ENCODE peak calls at places on chromosomes 13 and 19, in four cellular contexts. P is GM23248, L is Peyer's patch, Z is breast epithelium. V is an unnamed sample. For H3K4me1, the result is how much of the 10 kb centered on the place peaks cover.

GRCh38 chr13:88623150-88623549 is 952.0 kb downstream of the SLITRK5 start:
- DNase-seq in L (no peak), P (no peak), Z (no peak), V (no peak)

GRCh38 chr13:21175656-21176194 is 627 bp downstream of the SKA3 start:
- DNase-seq in L (no peak), P (peak), Z (no peak), V (no peak)

GRCh38 chr13:108315273-108315672 is 45.8 kb downstream of the TNFSF13B start:
- DNase-seq in Z (no peak), P (no peak), L (no peak), V (no peak)

GRCh38 chr19:35742121-35742724 is at the start of gene IGFLR1:
- DNase-seq in L (peak), Z (no peak), P (no peak), V (no peak)

GRCh38 chr13:63435668-63436275 is 2020.1 kb upstream of the PCDH20 start:
- DNase-seq in P (peak), Z (no peak), L (no peak), V (no peak)

GRCh38 chr13:54187461-54187860 is 1158.8 kb downstream of the OLFM4 start:
- DNase-seq in P (no peak), L (no peak), Z (no peak), V (no peak)

GRCh38 chr13:79128158-79128557 is 277.9 kb downstream of the RBM26 start:
- DNase-seq in Z (no peak), L (no peak), P (peak), V (no peak)

GRCh38 chr19:42427313-42427712 is at the start of gene LIPE:
- DNase-seq in L (no peak), Z (no peak), P (no peak), V (no peak)

GRCh38 chr13:98265669-98266551 is 88.8 kb upstream of the RNF113B start:
- DNase-seq in Z (no peak), P (peak), L (no peak), V (no peak)

GRCh38 chr13:50461189-50461588 is 382.3 kb downstream of the DLEU7 start:
- DNase-seq in P (no peak), Z (no peak), L (no peak), V (no peak)

GRCh38 chr13:111373486-111373885 is 53.0 kb downstream of the TEX29 start:
- DNase-seq in Z (no peak), P (no peak), L (no peak), V (no peak)

GRCh38 chr13:66513728-66514127 is 716.4 kb downstream of the PCDH9 start:
- DNase-seq in P (no peak), L (no peak), Z (no peak), V (no peak)

GRCh38 chr19:55613396-55613795 is 7.9 kb downstream of the ZNF865 start:
- DNase-seq in P (no peak), Z (no peak), L (no peak), V (no peak)

GRCh38 chr19:55613930-55614710 is 8.7 kb downstream of the ZNF865 start:
- DNase-seq in L (no peak), Z (no peak), P (no peak), V (no peak)

GRCh38 chr19:55609326-55609725 is 3.9 kb downstream of the ZNF865 start:
- DNase-seq in Z (no peak), P (no peak), L (no peak), V (no peak)

GRCh38 chr19:55611983-55612645 is 6.7 kb downstream of the ZNF865 start:
- DNase-seq in Z (no peak), L (no peak), P (no peak), V (no peak)

DNA sequence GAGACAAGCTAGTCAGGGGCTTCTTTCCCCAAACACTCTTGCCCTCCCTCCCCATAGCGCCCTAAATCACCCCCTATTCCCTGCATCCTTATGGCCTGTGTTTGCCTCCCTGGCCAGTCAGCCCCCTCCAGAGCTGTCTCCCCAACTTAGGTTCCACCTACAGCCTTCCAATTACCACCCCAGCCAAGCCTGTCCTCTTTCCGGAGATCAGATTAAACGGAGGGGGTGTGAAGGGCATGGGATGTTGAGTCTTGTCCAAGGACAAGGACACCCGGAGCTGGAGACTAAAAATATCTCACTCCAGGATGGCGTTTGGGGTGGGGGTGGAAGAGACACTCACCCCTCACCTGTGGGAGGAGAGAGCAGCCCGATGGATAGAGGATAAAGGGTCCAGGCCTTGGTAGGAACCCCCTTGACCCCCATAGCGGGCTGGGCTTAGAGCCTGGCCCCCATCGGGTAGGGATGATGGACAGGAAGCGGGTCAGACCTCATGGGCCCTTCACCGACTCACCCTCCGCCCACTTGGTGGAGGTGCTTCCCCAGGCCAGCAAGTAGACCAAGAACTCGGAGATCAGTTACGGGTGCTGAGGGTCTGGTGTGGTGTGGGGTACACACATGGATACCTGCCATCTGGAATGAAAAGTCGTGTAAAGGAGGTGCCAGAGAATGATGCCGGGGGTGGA is 6.0 kb downstream of the ZNF865 start:
- DNase-seq in Z (no peak), L (no peak), P (no peak), V (no peak)
- H3K4me1 ChIP-seq in Z (under half), L (under half), P (under half), V (under half)

GRCh38 chr19:18840288-18841260 is 8.8 kb downstream of the UPF1 start:
- DNase-seq in L (no peak), P (no peak), Z (no peak), V (no peak)
- H3K4me1 ChIP-seq in L (half or more), P (under half), Z (under half), V (under half)

DNA sequence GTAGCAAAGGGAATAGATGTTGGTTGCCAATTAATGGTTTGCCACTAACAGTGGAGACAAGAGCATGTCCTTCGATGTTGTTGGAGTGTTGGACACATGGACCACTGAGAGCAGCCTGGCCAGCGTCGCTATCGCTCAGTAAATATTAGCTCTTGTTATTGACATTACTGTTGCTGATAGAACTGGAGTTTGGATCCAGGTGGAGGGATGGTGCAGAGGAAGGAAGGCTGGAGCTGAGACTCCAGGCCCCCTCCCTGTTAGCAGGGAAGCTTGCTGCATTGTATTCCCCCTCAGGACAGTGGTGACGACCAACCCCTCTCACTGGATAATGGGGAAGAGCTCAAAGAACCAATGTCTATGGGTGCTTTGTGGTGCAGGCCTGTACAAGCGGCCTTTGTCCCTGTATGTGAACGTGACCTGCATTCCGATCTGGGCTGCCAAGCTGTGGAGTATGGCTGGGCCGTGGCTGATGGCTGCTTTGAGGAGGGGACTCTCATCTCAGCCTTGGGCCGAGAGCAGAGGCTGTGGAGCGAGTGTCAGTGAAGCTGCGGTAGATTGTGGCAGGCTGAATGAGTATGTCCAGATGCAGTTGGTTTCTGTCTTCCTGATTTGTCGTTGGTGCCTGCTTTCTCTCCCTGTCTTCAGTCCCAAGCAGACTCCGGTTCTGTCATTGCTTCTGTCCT is 7.0 kb downstream of the CLASRP start:
- DNase-seq in Z (no peak), L (no peak), P (no peak), V (no peak)
- H3K4me1 ChIP-seq in Z (under half), L (under half), P (under half), V (under half)

DNA sequence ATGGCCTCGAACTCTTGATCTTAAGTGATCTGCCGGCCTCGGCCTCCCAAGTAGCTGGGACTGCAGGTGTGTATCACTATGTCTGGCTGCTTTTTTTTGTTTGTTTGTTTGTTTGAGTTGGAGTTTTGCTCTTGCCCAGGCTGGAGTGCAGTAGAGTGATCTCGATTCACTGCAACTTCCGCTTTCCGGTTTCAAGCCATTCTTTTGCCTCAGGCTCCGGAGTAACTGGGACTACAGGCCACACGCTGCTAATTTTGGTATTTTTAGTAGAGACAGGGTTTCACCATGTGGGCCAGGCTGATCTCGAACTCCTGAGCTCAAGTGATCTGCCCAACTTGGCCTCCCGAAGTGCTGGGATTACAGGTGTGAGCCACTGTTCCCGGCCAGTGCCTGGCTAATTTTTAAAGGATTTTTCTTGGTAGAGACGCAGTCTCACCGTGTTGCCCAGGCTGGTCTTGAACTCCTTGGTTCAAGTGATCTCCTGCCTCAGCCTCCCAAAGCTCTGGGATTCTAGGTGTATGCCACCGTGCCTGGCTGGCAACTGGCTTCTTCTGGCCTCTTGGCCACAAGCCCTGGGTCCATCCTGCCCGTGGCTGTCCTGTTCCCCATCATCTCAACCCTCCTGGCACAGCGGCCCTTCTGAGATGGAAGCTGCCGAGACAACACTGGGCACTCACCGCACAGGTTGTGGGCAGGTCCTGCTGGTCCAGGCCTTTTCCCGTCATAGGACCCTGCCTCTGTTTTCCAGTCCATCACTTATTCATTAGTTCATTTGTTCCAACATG is 11.5 kb downstream of the TECR start:
- DNase-seq in Z (no peak), P (no peak), L (no peak), V (no peak)
- H3K4me1 ChIP-seq in Z (under half), P (under half), L (under half), V (under half)

GRCh38 chr13:110298221-110298565 is 8.8 kb downstream of the COL4A1 start:
- DNase-seq in P (no peak), L (no peak), Z (no peak), V (no peak)
- H3K4me1 ChIP-seq in P (under half), L (under half), Z (under half), V (under half)

GRCh38 chr19:44753619-44753931 is 5.1 kb downstream of the BCL3 start:
- DNase-seq in L (no peak), Z (no peak), P (no peak), V (no peak)

GRCh38 chr19:44754743-44755066 is 6.2 kb downstream of the BCL3 start:
- DNase-seq in L (no peak), Z (no peak), P (no peak), V (no peak)

GRCh38 chr19:44752123-44752815 is 3.8 kb downstream of the BCL3 start:
- DNase-seq in Z (no peak), P (no peak), L (no peak), V (no peak)

GRCh38 chr19:44753932-44754742 is 5.6 kb downstream of the BCL3 start:
- DNase-seq in L (peak), P (peak), Z (peak), V (peak)

GRCh38 chr19:44752816-44753618 is 4.5 kb downstream of the BCL3 start:
- DNase-seq in L (peak), P (peak), Z (peak), V (peak)
- H3K4me1 ChIP-seq in L (half or more), P (under half), Z (under half), V (under half)